ENCODE peak calls at places on chromosome 9, in ten cellular contexts. K is heart right ventricle, Y is mammary epithelial cell, B is HCT116, C is spleen, W is colonic mucosa, S is upper lobe of right lung, A is neural progenitor cell, O is suprapubic skin, N is GM23338. T is an unnamed sample.

GRCh38 chr9:20178679-20179078 is 389.8 kb upstream of the SLC24A2 start:
- DNase-seq in K (no peak), Y (no peak), B (no peak), C (no peak), W (no peak), S (no peak), A (no peak), O (no peak), N (no peak), T (no peak)

GRCh38 chr9:94923333-94924089 is 197.0 kb downstream of the AOPEP start:
- DNase-seq in K (no peak), Y (no peak), B (no peak), C (no peak), W (no peak), S (no peak), A (peak), O (no peak), N (no peak), T (no peak)

GRCh38 chr9:31745468-31745867 is 639.0 kb upstream of the ACO1 start:
- DNase-seq in K (no peak), Y (no peak), B (no peak), C (no peak), W (no peak), S (no peak), A (no peak), O (no peak), N (no peak), T (no peak)

GRCh38 chr9:133791069-133791468 is 52.9 kb upstream of the SARDH start:
- DNase-seq in K (no peak), Y (no peak), B (no peak), C (no peak), W (no peak), S (no peak), A (no peak), O (no peak), N (no peak), T (no peak)

GRCh38 chr9:107749787-107750444 is 260.3 kb upstream of the KLF4 start:
- DNase-seq in K (peak), Y (peak), B (peak), C (peak), W (peak), S (peak), A (peak), O (peak), N (peak), T (peak)

GRCh38 chr9:129235931-129236331 is 57.9 kb upstream of the IER5L start:
- DNase-seq in K (no peak), Y (no peak), B (no peak), C (peak), W (no peak), S (peak), A (no peak), O (no peak), N (no peak), T (no peak)

GRCh38 chr9:249025-249424 is 34.4 kb downstream of the DOCK8 start:
- DNase-seq in K (no peak), Y (peak), B (no peak), C (no peak), W (no peak), S (no peak), A (no peak), O (no peak), N (no peak), T (no peak)

GRCh38 chr9:125912261-125912660 is 165.1 kb downstream of the PBX3 start:
- DNase-seq in K (no peak), Y (no peak), B (no peak), C (no peak), W (no peak), S (no peak), A (no peak), O (no peak), N (no peak), T (no peak)

GRCh38 chr9:107707419-107707837 is 217.9 kb upstream of the KLF4 start:
- DNase-seq in K (no peak), Y (peak), B (no peak), C (no peak), W (no peak), S (no peak), A (no peak), O (peak), N (no peak), T (no peak)

GRCh38 chr9:83070257-83070656 is 7.3 kb upstream of the RASEF start:
- DNase-seq in K (no peak), Y (peak), B (no peak), C (no peak), W (no peak), S (no peak), A (no peak), O (no peak), N (no peak), T (no peak)

GRCh38 chr9:72579190-72579589 is 57.8 kb downstream of the TMC1 start:
- DNase-seq in K (peak), Y (peak), B (peak), C (no peak), W (peak), S (no peak), A (no peak), O (no peak), N (no peak), T (no peak)

GRCh38 chr9:370081-370480 is 155.4 kb downstream of the DOCK8 start:
- DNase-seq in K (no peak), Y (no peak), B (no peak), C (no peak), W (no peak), S (no peak), A (no peak), O (no peak), N (no peak), T (no peak)

GRCh38 chr9:100111235-100111634 is 12.2 kb downstream of the INVS start:
- DNase-seq in K (peak), Y (peak), B (no peak), C (no peak), W (peak), S (peak), A (no peak), O (peak), N (no peak), T (no peak)

GRCh38 chr9:16824545-16825041 is 45.9 kb downstream of the BNC2 start:
- DNase-seq in K (no peak), Y (peak), B (no peak), C (no peak), W (no peak), S (no peak), A (peak), O (no peak), N (peak), T (peak)

GRCh38 chr9:69474821-69475220 is 149.8 kb downstream of the ENTREP1 start:
- DNase-seq in K (no peak), Y (no peak), B (no peak), C (no peak), W (no peak), S (no peak), A (no peak), O (no peak), N (no peak), T (no peak)

GRCh38 chr9:94584555-94584954 is 9.1 kb downstream of the FBP2 start:
- DNase-seq in K (no peak), Y (no peak), B (no peak), C (no peak), W (no peak), S (no peak), A (no peak), O (no peak), N (no peak), T (no peak)

GRCh38 chr9:78614892-78615291 is 318.0 kb downstream of the PSAT1 start:
- DNase-seq in K (no peak), Y (no peak), B (no peak), C (no peak), W (no peak), S (no peak), A (no peak), O (no peak), N (no peak), T (no peak)

GRCh38 chr9:136761545-136761981 is 2.8 kb downstream of the LCN15 start:
- DNase-seq in K (no peak), Y (no peak), B (no peak), C (no peak), W (no peak), S (no peak), A (no peak), O (no peak), N (no peak), T (no peak)
- TF ChIP-seq CTCF in K (no peak), Y (no peak), B (no peak), C (no peak), W (no peak), S (no peak), A (no peak), O (no peak), N (no peak), T (no peak)

GRCh38 chr9:131656356-131657030 is 83.4 kb downstream of the RAPGEF1 start:
- DNase-seq in K (peak), Y (no peak), B (no peak), C (peak), W (peak), S (peak), A (no peak), O (no peak), N (no peak), T (no peak)

GRCh38 chr9:131657890-131658752 is 81.8 kb downstream of the RAPGEF1 start:
- DNase-seq in K (no peak), Y (peak), B (peak), C (no peak), W (no peak), S (no peak), A (no peak), O (no peak), N (no peak), T (no peak)

GRCh38 chr9:131657456-131657855 is 82.4 kb downstream of the RAPGEF1 start:
- DNase-seq in K (no peak), Y (no peak), B (no peak), C (no peak), W (no peak), S (no peak), A (no peak), O (no peak), N (no peak), T (no peak)

GRCh38 chr9:131658753-131659129 is 81.1 kb downstream of the RAPGEF1 start:
- DNase-seq in K (no peak), Y (no peak), B (no peak), C (no peak), W (no peak), S (no peak), A (no peak), O (no peak), N (no peak), T (no peak)

GRCh38 chr9:131657031-131657377 is 82.9 kb downstream of the RAPGEF1 start:
- DNase-seq in K (no peak), Y (no peak), B (no peak), C (no peak), W (no peak), S (no peak), A (no peak), O (no peak), N (no peak), T (no peak)
- H3K27ac ChIP-seq in K (peak), Y (peak), B (no peak), C (peak), W (peak), S (peak), A (no peak), O (peak), N (no peak), T (no peak)

GRCh38 chr9:34927061-34927460 is 31.0 kb upstream of the PHF24 start:
- DNase-seq in K (no peak), Y (no peak), B (no peak), C (no peak), W (no peak), S (no peak), A (no peak), O (no peak), N (no peak), T (no peak)

GRCh38 chr9:34928921-34929320 is 29.2 kb upstream of the PHF24 start:
- DNase-seq in K (no peak), Y (no peak), B (no peak), C (no peak), W (no peak), S (no peak), A (no peak), O (no peak), N (no peak), T (no peak)

GRCh38 chr9:34929506-34930102 is 28.5 kb upstream of the PHF24 start:
- DNase-seq in K (no peak), Y (peak), B (peak), C (no peak), W (no peak), S (no peak), A (peak), O (no peak), N (peak), T (peak)
- TF ChIP-seq CTCF in K (peak), Y (peak), B (peak), C (no peak), W (peak), S (peak), A (peak), O (no peak), N (peak), T (peak)

GRCh38 chr9:89037325-89037724 is 46.1 kb downstream of the S1PR3 start:
- DNase-seq in K (no peak), Y (no peak), B (no peak), C (no peak), W (no peak), S (no peak), A (no peak), O (no peak), N (no peak), T (no peak)
- H3K27ac ChIP-seq in K (no peak), Y (no peak), B (no peak), C (no peak), W (no peak), S (no peak), A (no peak), O (peak), N (no peak), T (no peak)